ENCODE peak calls at places on chromosomes 2 and 18, in five cellular contexts. One of them, this sample, is unnamed.
A peak's percentile ranks its signal among the peaks of the same experiment; 100 is the strongest.

GRCh38 chr2:176449852-176450251 is 180.6 kb downstream of the MTX2 start:
- DNase-seq in tibial artery: no peak
- DNase-seq in mammary epithelial cell: no peak
- DNase-seq in right lobe of liver: no peak
- DNase-seq in small intestine: no peak
- DNase-seq in this sample: no peak

GRCh38 chr18:63439334-63439733 is 17.1 kb upstream of the VPS4B start:
- DNase-seq in mammary epithelial cell: peak; percentile 64
- DNase-seq in small intestine: peak; percentile 63
- DNase-seq in right lobe of liver: no peak
- DNase-seq in tibial artery: no peak
- DNase-seq in this sample: peak; percentile 47

GRCh38 chr2:138201326-138201725 is 237.1 kb downstream of the HNMT start:
- DNase-seq in right lobe of liver: no peak
- DNase-seq in mammary epithelial cell: peak; percentile 17
- DNase-seq in tibial artery: no peak
- DNase-seq in small intestine: no peak
- DNase-seq in this sample: no peak

GRCh38 chr2:133833746-133834145 is 265.5 kb upstream of the NCKAP5 start:
- DNase-seq in small intestine: no peak
- DNase-seq in right lobe of liver: no peak
- DNase-seq in tibial artery: no peak
- DNase-seq in mammary epithelial cell: no peak
- DNase-seq in this sample: no peak

GRCh38 chr2:169462896-169463695 is 16.2 kb upstream of the BBS5 start:
- DNase-seq in small intestine: no peak
- DNase-seq in tibial artery: no peak
- DNase-seq in mammary epithelial cell: peak; percentile 58
- DNase-seq in right lobe of liver: no peak
- DNase-seq in this sample: no peak

GRCh38 chr2:15041429-15041837 is 408.9 kb downstream of the LRATD1 start:
- DNase-seq in tibial artery: no peak
- DNase-seq in right lobe of liver: peak; percentile 55
- DNase-seq in small intestine: no peak
- DNase-seq in mammary epithelial cell: no peak
- DNase-seq in this sample: no peak

GRCh38 chr2:234840336-234840735 is 111.5 kb upstream of the SH3BP4 start:
- DNase-seq in mammary epithelial cell: peak; percentile 73
- DNase-seq in tibial artery: no peak
- DNase-seq in right lobe of liver: no peak
- DNase-seq in small intestine: peak; percentile 37
- DNase-seq in this sample: no peak

GRCh38 chr2:43068730-43069517 is 157.5 kb downstream of the ZFP36L2 start:
- DNase-seq in mammary epithelial cell: peak; percentile 39
- DNase-seq in small intestine: no peak
- DNase-seq in right lobe of liver: peak; percentile 33
- DNase-seq in tibial artery: peak; percentile 57
- DNase-seq in this sample: no peak

GRCh38 chr2:60746318-60746717 is 9.8 kb upstream of the PAPOLG start:
- DNase-seq in mammary epithelial cell: no peak
- DNase-seq in tibial artery: no peak
- DNase-seq in small intestine: no peak
- DNase-seq in right lobe of liver: no peak
- DNase-seq in this sample: no peak

GRCh38 chr2:41698787-41699422 is 348.9 kb upstream of the PKDCC start:
- DNase-seq in right lobe of liver: no peak
- DNase-seq in tibial artery: peak; percentile 68
- DNase-seq in mammary epithelial cell: no peak
- DNase-seq in small intestine: peak; percentile 6
- DNase-seq in this sample: peak; percentile 34

GRCh38 chr2:26848336-26849055 is 564 bp downstream of the DPYSL5 start:
- DNase-seq in small intestine: no peak
- DNase-seq in right lobe of liver: no peak
- DNase-seq in tibial artery: no peak
- DNase-seq in mammary epithelial cell: peak; percentile 2
- DNase-seq in this sample: peak; percentile 67

GRCh38 chr2:100610381-100610831 is 47.6 kb downstream of the PDCL3 start:
- DNase-seq in right lobe of liver: peak; percentile 62
- DNase-seq in small intestine: peak; percentile 54
- DNase-seq in mammary epithelial cell: peak; percentile 37
- DNase-seq in tibial artery: peak; percentile 76
- DNase-seq in this sample: peak; percentile 49

GRCh38 chr2:224268441-224268840 is 133.5 kb downstream of the FAM124B start:
- DNase-seq in small intestine: peak; percentile 24
- DNase-seq in mammary epithelial cell: peak; percentile 66
- DNase-seq in tibial artery: no peak
- DNase-seq in right lobe of liver: no peak
- DNase-seq in this sample: no peak

GRCh38 chr18:73827801-73828200 is 319.8 kb downstream of the FBXO15 start:
- DNase-seq in mammary epithelial cell: no peak
- DNase-seq in small intestine: no peak
- DNase-seq in tibial artery: no peak
- DNase-seq in right lobe of liver: no peak
- DNase-seq in this sample: no peak

GRCh38 chr2:44102790-44103642 is 65.7 kb upstream of the PPM1B start:
- DNase-seq in mammary epithelial cell: no peak
- DNase-seq in tibial artery: no peak
- DNase-seq in right lobe of liver: no peak
- DNase-seq in small intestine: no peak
- DNase-seq in this sample: no peak

GRCh38 chr2:237603718-237604362 is 13.3 kb upstream of the RAB17 start:
- DNase-seq in mammary epithelial cell: no peak
- DNase-seq in small intestine: peak; percentile 37
- DNase-seq in tibial artery: no peak
- DNase-seq in right lobe of liver: peak; percentile 71
- DNase-seq in this sample: peak; percentile 22

GRCh38 chr2:188042412-188042811 is 249.3 kb upstream of the GULP1 start:
- DNase-seq in tibial artery: no peak
- DNase-seq in mammary epithelial cell: peak; percentile 46
- DNase-seq in right lobe of liver: no peak
- DNase-seq in small intestine: no peak
- DNase-seq in this sample: no peak

GRCh38 chr2:237533668-237534138 is 32.7 kb upstream of the PRLH start:
- DNase-seq in mammary epithelial cell: no peak
- DNase-seq in right lobe of liver: no peak
- DNase-seq in tibial artery: no peak
- DNase-seq in small intestine: no peak
- DNase-seq in this sample: no peak

GRCh38 chr2:85597241-85597640 is 1.7 kb downstream of the RNF181 start:
- DNase-seq in mammary epithelial cell: no peak
- DNase-seq in right lobe of liver: no peak
- DNase-seq in small intestine: no peak
- DNase-seq in tibial artery: no peak
- DNase-seq in this sample: no peak
- H3K27ac ChIP-seq in mammary epithelial cell: no peak overlapping the region
- H3K27ac ChIP-seq in right lobe of liver: no peak overlapping the region
- H3K27ac ChIP-seq in small intestine: no peak overlapping the region
- H3K27ac ChIP-seq in tibial artery: peak overlapping the region; percentile 98
- H3K27ac ChIP-seq in this sample: no peak overlapping the region

GRCh38 chr2:20350105-20350712 is 435 bp downstream of the PUM2 start:
- DNase-seq in mammary epithelial cell: peak; percentile 57
- DNase-seq in right lobe of liver: peak; percentile 70
- DNase-seq in tibial artery: no peak
- DNase-seq in small intestine: peak; percentile 44
- DNase-seq in this sample: peak; percentile 35

GRCh38 chr2:20349457-20350034 is 1.1 kb downstream of the PUM2 start:
- DNase-seq in right lobe of liver: no peak
- DNase-seq in mammary epithelial cell: peak; percentile 32
- DNase-seq in small intestine: no peak
- DNase-seq in tibial artery: no peak
- DNase-seq in this sample: no peak

GRCh38 chr2:20351555-20352229 is 1.0 kb upstream of the PUM2 start:
- DNase-seq in tibial artery: no peak
- DNase-seq in right lobe of liver: peak; percentile 69
- DNase-seq in small intestine: no peak
- DNase-seq in mammary epithelial cell: no peak
- DNase-seq in this sample: no peak

GRCh38 chr2:20352230-20353216 is 1.9 kb upstream of the PUM2 start:
- DNase-seq in tibial artery: no peak
- DNase-seq in small intestine: no peak
- DNase-seq in mammary epithelial cell: no peak
- DNase-seq in right lobe of liver: no peak
- DNase-seq in this sample: no peak

DNA sequence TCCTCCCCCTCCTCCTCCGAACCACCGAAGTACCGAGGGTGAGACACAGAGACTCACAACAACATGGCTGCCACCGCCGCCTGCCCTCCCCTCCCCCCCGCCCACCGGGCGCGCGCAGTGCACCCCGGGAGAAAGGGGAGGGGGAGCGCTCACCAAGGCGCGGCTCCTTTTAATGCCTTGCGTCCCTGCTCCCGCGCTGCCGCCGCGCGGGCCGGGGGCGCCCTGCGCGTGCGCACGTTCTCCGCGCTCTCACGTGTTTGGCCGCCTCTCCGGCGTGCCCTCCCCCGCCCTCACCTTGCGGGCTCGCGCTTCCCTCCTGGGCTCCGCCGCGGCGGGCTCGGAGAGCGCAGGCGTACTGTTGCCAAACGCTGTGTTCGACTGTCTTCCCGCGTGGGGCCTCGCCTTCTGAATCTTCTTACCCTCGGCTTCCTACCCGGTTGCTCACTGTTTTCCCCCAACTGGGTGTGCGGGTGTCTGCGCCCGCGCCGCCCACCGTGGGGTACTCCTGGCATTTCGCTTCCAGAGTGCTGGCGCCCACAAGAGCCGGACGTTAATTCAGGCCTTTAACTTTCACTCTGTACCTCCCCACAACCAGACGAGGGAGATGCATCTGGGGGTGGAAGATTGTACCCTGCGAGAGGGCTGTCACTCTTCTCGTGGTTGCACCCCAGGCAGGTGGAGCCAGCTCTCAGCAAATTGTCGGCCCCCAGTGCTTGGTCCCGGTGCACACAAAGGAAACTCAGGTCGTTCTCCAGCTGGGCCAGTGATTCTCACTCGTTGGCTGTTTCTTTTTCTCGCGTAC is at the start of gene PUM2:
- DNase-seq in mammary epithelial cell: peak; percentile 97
- DNase-seq in right lobe of liver: peak; percentile 95
- DNase-seq in tibial artery: peak; percentile 96
- DNase-seq in small intestine: peak; percentile 97
- DNase-seq in this sample: peak; percentile 90
- H3K27ac ChIP-seq in mammary epithelial cell: peak within 1 kb of the TSS; percentile 94
- H3K27ac ChIP-seq in right lobe of liver: peak within 1 kb of the TSS; percentile 96
- H3K27ac ChIP-seq in tibial artery: peak within 1 kb of the TSS; percentile 96
- H3K27ac ChIP-seq in small intestine: peak within 1 kb of the TSS; percentile 99
- H3K27ac ChIP-seq in this sample: peak within 1 kb of the TSS; percentile 91

DNA sequence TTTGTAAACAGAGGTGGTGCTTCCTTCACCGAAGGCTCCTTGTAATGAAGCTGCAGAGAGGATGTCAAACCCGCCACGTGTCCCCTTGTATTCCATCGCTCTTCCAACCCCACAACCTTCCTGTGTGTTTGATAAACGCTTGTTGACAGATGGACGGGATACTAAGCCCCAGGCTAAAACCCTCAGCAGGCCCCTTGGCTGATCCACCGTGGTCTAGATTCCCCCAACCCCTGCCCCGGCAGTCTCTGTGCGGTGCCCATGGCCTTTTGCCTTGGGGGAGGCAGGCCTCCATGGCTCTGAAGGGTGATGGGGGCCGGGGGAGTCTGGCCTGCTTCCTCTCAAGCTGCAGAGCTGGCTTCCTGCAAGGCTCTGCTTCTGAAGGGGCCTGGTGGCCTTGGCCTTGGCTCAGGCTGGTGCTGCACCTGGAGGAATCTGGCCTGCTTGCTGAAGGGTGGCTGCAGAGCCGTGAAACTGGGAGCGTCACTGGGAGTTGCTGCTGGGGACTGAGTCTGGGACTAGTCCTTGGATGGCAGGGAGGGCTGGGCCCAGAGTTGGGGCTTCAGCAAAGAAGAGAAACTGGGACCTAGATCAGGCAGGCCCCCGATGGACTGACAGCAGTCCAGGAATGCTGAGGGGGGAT is 9.6 kb upstream of the NTSR2 start:
- DNase-seq in right lobe of liver: no peak
- DNase-seq in tibial artery: peak; percentile 58
- DNase-seq in mammary epithelial cell: no peak
- DNase-seq in small intestine: no peak
- DNase-seq in this sample: no peak
- H3K27ac ChIP-seq in right lobe of liver: no peak overlapping the region
- H3K27ac ChIP-seq in tibial artery: no peak overlapping the region
- H3K27ac ChIP-seq in mammary epithelial cell: no peak overlapping the region
- H3K27ac ChIP-seq in small intestine: no peak overlapping the region
- H3K27ac ChIP-seq in this sample: peak overlapping the region; percentile 62

GRCh38 chr2:126115975-126116374 is 540.0 kb upstream of the GYPC start:
- DNase-seq in tibial artery: no peak
- DNase-seq in small intestine: no peak
- DNase-seq in mammary epithelial cell: no peak
- DNase-seq in right lobe of liver: no peak
- DNase-seq in this sample: no peak
- H3K27ac ChIP-seq in tibial artery: no peak overlapping the region
- H3K27ac ChIP-seq in small intestine: no peak overlapping the region
- H3K27ac ChIP-seq in mammary epithelial cell: no peak overlapping the region
- H3K27ac ChIP-seq in right lobe of liver: no peak overlapping the region
- H3K27ac ChIP-seq in this sample: no peak overlapping the region

DNA sequence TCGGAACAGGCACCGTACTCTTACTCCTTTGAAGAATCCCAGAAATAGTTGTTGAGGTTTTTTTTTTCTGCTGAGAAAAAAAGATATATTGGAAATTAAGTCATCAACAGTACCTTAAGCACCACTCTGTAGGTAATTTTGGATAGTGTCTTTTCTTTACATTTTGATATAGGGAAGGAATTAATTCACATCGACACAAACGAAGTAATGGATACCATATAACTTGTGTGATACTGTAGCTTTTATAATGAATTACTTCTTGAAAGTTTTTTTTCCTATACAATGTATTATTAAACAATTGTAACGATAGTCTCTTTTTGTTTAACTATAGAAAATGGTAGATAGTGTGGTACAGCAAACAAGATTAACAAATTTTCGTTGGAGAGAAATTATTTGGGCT is 1.5 kb upstream of the IKZF2 start:
- DNase-seq in right lobe of liver: no peak
- DNase-seq in tibial artery: no peak
- DNase-seq in small intestine: no peak
- DNase-seq in mammary epithelial cell: no peak
- DNase-seq in this sample: no peak
- H3K27ac ChIP-seq in right lobe of liver: no peak overlapping the region
- H3K27ac ChIP-seq in tibial artery: peak overlapping the region; percentile 94
- H3K27ac ChIP-seq in small intestine: no peak overlapping the region
- H3K27ac ChIP-seq in mammary epithelial cell: peak overlapping the region; percentile 85
- H3K27ac ChIP-seq in this sample: peak overlapping the region; percentile 90

This sample was measured in caudate nucleus.